ENCODE peak calls at places on chromosomes 1 and 21, in four cellular contexts. One of them, this sample, is unnamed.

GRCh38 chr1:205950280-205950679 is 7.0 kb upstream of the SLC26A9 start:
- DNase-seq in astrocyte of the spinal cord: peak; percentile 65
- DNase-seq in heart right ventricle: peak; percentile 37
- DNase-seq in AG04450: no peak
- DNase-seq in this sample: no peak

GRCh38 chr1:182662121-182662890 is 22.1 kb downstream of the RGS8 start:
- DNase-seq in astrocyte of the spinal cord: no peak
- DNase-seq in heart right ventricle: no peak
- DNase-seq in AG04450: no peak
- DNase-seq in this sample: no peak

GRCh38 chr21:35046880-35047229 is 2.2 kb downstream of the RUNX1 start:
- DNase-seq in astrocyte of the spinal cord: no peak
- DNase-seq in heart right ventricle: peak; percentile 18
- DNase-seq in AG04450: no peak
- DNase-seq in this sample: no peak

GRCh38 chr1:145955436-145955835 is 2.4 kb downstream of the LIX1L start:
- DNase-seq in astrocyte of the spinal cord: peak; percentile 10
- DNase-seq in heart right ventricle: no peak
- DNase-seq in AG04450: no peak
- DNase-seq in this sample: no peak

GRCh38 chr1:243435824-243436223 is 180.0 kb downstream of the SDCCAG8 start:
- DNase-seq in astrocyte of the spinal cord: no peak
- DNase-seq in heart right ventricle: no peak
- DNase-seq in AG04450: no peak
- DNase-seq in this sample: no peak

GRCh38 chr1:81592263-81592662 is 208.5 kb upstream of the ADGRL2 start:
- DNase-seq in astrocyte of the spinal cord: no peak
- DNase-seq in heart right ventricle: no peak
- DNase-seq in AG04450: no peak
- DNase-seq in this sample: no peak

GRCh38 chr1:156815851-156816536 is 654 bp downstream of the SH2D2A start:
- DNase-seq in astrocyte of the spinal cord: no peak
- DNase-seq in heart right ventricle: no peak
- DNase-seq in AG04450: no peak
- DNase-seq in this sample: no peak

GRCh38 chr21:14206222-14206621 is 4.5 kb downstream of the LIPI start:
- DNase-seq in astrocyte of the spinal cord: no peak
- DNase-seq in heart right ventricle: no peak
- DNase-seq in AG04450: no peak
- DNase-seq in this sample: no peak

GRCh38 chr1:178055779-178056471 is 38.0 kb upstream of the RASAL2 start:
- DNase-seq in astrocyte of the spinal cord: no peak
- DNase-seq in heart right ventricle: no peak
- DNase-seq in AG04450: no peak
- DNase-seq in this sample: no peak

GRCh38 chr1:3307359-3307758 is 147.1 kb upstream of the ARHGEF16 start:
- DNase-seq in astrocyte of the spinal cord: no peak
- DNase-seq in heart right ventricle: no peak
- DNase-seq in AG04450: no peak
- DNase-seq in this sample: no peak

GRCh38 chr1:3306583-3307285 is 147.7 kb upstream of the ARHGEF16 start:
- DNase-seq in astrocyte of the spinal cord: peak; percentile 81
- DNase-seq in heart right ventricle: no peak
- DNase-seq in AG04450: peak; percentile 34
- DNase-seq in this sample: peak; percentile 54

GRCh38 chr1:3305156-3305555 is 149.3 kb upstream of the ARHGEF16 start:
- DNase-seq in astrocyte of the spinal cord: no peak
- DNase-seq in heart right ventricle: no peak
- DNase-seq in AG04450: no peak
- DNase-seq in this sample: no peak

GRCh38 chr1:3310718-3311400 is 143.6 kb upstream of the ARHGEF16 start:
- DNase-seq in astrocyte of the spinal cord: no peak
- DNase-seq in heart right ventricle: no peak
- DNase-seq in AG04450: no peak
- DNase-seq in this sample: no peak

DNA sequence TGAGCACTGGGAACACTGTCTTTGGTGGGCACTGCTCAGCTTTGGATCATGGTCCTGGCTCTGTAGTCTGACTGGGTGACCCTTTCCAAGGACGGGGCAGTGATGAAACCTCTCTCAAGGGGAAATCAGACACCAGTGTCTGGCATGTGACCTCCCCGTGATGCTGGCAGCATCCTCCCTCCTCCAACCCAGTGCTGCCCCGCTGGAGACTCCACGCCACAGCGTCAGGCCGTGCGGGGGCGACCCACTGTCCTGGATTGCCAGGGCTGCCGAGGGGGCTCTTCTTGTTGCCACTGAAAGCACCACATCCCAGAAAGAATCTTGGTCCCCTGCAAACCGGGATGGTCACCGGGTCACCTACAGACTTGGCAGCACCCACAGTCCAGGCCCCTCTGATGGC is 146.4 kb upstream of the ARHGEF16 start:
- DNase-seq in astrocyte of the spinal cord: no peak
- DNase-seq in heart right ventricle: no peak
- DNase-seq in AG04450: no peak
- DNase-seq in this sample: no peak
- TF ChIP-seq CTCF in astrocyte of the spinal cord: no peak
- TF ChIP-seq CTCF in heart right ventricle: no peak
- TF ChIP-seq CTCF in AG04450: no peak
- TF ChIP-seq CTCF in this sample: no peak

DNA sequence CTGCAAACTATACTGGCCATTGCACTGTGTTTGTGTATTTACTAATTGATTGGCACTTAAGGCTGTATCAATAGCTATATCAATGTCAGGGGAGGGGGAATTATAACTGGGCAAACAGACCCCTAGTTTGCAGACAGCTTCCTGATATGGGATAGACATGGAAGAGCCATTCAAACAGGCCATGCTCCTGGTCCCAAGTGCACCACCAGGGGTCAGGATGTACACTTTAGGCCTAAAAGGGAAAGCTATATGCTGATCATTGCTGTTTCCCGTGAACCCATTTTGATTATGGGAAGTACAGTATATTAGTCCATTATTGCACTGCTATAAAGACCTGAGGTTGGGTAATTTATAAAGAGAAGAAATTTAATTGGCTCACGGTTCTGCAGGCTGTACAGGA is 125.0 kb upstream of the BACE2 start:
- DNase-seq in astrocyte of the spinal cord: no peak
- DNase-seq in heart right ventricle: no peak
- DNase-seq in AG04450: no peak
- DNase-seq in this sample: no peak
- TF ChIP-seq CTCF in astrocyte of the spinal cord: no peak
- TF ChIP-seq CTCF in heart right ventricle: no peak
- TF ChIP-seq CTCF in AG04450: no peak
- TF ChIP-seq CTCF in this sample: no peak

GRCh38 chr1:32539584-32540571 is 651 bp downstream of the ZBTB8A start:
- DNase-seq in astrocyte of the spinal cord: peak; percentile 43
- DNase-seq in heart right ventricle: peak; percentile 38
- DNase-seq in AG04450: no peak
- DNase-seq in this sample: no peak

GRCh38 chr1:32536764-32537163 is 2.5 kb upstream of the ZBTB8A start:
- DNase-seq in astrocyte of the spinal cord: no peak
- DNase-seq in heart right ventricle: no peak
- DNase-seq in AG04450: no peak
- DNase-seq in this sample: no peak

GRCh38 chr1:32541064-32541566 is 1.9 kb downstream of the ZBTB8A start:
- DNase-seq in astrocyte of the spinal cord: no peak
- DNase-seq in heart right ventricle: no peak
- DNase-seq in AG04450: no peak
- DNase-seq in this sample: no peak

GRCh38 chr1:32540589-32540988 is 1.4 kb downstream of the ZBTB8A start:
- DNase-seq in astrocyte of the spinal cord: no peak
- DNase-seq in heart right ventricle: no peak
- DNase-seq in AG04450: no peak
- DNase-seq in this sample: no peak

DNA sequence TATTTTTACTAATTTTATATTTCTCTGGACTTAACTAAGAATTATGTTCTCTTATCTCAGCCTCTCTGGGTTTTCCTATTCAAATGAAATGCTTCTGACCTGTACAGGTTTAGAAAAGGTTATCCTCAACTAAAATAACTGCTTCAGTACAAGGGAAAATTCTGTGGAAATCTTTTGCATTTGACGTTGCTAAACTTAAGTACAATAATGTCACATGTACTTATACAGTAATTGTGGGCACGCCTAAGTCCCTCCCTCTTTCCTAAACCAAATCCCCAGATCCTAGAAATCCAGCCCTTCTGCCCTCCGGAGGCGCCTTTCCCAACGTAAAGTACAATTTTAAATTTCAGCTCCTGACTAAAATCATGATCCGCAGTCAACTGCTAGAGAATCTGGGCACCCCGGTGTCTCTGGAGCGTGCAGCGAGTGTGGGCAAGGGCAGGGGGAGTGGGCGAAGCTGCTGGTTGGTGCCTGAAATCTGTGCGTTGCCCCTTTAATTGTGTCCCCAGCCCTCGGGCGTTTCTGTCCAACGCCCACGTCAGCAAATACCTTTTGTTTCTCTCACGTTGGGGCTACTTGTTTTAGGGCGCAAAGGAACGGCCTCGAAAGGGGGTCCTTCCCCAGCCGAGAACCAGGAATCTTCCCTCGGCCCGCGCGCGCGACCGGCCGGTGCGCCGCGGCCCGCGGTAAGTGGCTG is at the start of gene ZBTB8A:
- DNase-seq in astrocyte of the spinal cord: peak; percentile 66
- DNase-seq in heart right ventricle: peak; percentile 19
- DNase-seq in AG04450: no peak
- DNase-seq in this sample: peak; percentile 28
- TF ChIP-seq CTCF in astrocyte of the spinal cord: no peak
- TF ChIP-seq CTCF in heart right ventricle: no peak
- TF ChIP-seq CTCF in AG04450: no peak
- TF ChIP-seq CTCF in this sample: no peak

GRCh38 chr1:87132664-87133000 is 196.0 kb upstream of the LMO4 start:
- DNase-seq in astrocyte of the spinal cord: no peak
- DNase-seq in heart right ventricle: no peak
- DNase-seq in AG04450: no peak
- DNase-seq in this sample: no peak

GRCh38 chr1:87134061-87134460 is 194.6 kb upstream of the LMO4 start:
- DNase-seq in astrocyte of the spinal cord: no peak
- DNase-seq in heart right ventricle: no peak
- DNase-seq in AG04450: no peak
- DNase-seq in this sample: no peak

GRCh38 chr1:87130437-87130836 is 198.2 kb upstream of the LMO4 start:
- DNase-seq in astrocyte of the spinal cord: no peak
- DNase-seq in heart right ventricle: no peak
- DNase-seq in AG04450: no peak
- DNase-seq in this sample: no peak

GRCh38 chr1:87129606-87130005 is 199.1 kb upstream of the LMO4 start:
- DNase-seq in astrocyte of the spinal cord: no peak
- DNase-seq in heart right ventricle: peak; percentile 29
- DNase-seq in AG04450: no peak
- DNase-seq in this sample: no peak

DNA sequence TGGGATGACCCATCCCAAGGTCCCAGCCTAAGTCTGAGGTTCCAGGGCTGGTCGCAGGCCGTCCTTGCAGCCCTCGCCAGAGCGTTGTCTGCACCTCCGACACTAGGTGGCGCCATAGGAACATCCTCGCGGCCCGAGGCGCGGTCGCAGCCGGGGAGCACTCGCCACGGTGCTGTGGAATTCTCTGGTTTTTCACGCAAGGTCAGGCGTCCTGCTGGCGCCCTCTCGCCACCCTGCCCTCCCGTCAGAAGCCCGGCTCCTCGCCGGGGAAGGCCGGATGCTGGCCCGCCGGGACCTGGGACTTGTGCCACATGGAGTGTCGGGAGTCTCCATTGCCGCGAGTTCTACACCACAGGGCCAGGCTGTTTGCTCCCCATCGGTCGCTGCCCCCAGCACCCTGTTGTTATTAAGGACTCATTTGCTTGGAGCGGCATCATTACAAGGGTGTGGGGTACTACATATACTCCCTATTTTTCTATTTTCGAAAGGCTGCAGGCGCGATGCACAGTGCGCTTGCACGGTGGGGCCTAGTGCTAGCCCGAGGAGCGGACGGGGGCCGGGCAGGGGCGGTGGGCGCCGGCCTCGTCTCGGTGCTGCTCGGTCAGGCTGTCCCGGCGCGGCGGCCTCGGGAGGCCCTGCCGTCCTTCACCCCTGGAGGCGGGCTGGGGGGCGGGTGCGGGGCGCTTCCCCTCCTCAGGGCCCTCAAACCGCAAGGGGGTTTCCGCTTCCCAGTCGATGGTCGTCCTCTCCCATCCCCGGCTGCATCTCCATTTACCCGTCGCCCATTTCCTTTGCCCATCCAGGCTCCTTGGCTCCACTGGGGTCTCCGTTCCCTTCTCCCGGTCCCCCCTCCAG is 196.6 kb upstream of the LMO4 start:
- DNase-seq in astrocyte of the spinal cord: peak; percentile 79
- DNase-seq in heart right ventricle: peak; percentile 81
- DNase-seq in AG04450: no peak
- DNase-seq in this sample: no peak
- TF ChIP-seq CTCF in astrocyte of the spinal cord: peak; percentile 90
- TF ChIP-seq CTCF in heart right ventricle: peak; percentile 94
- TF ChIP-seq CTCF in AG04450: peak; percentile 93
- TF ChIP-seq CTCF in this sample: peak; percentile 93

DNA sequence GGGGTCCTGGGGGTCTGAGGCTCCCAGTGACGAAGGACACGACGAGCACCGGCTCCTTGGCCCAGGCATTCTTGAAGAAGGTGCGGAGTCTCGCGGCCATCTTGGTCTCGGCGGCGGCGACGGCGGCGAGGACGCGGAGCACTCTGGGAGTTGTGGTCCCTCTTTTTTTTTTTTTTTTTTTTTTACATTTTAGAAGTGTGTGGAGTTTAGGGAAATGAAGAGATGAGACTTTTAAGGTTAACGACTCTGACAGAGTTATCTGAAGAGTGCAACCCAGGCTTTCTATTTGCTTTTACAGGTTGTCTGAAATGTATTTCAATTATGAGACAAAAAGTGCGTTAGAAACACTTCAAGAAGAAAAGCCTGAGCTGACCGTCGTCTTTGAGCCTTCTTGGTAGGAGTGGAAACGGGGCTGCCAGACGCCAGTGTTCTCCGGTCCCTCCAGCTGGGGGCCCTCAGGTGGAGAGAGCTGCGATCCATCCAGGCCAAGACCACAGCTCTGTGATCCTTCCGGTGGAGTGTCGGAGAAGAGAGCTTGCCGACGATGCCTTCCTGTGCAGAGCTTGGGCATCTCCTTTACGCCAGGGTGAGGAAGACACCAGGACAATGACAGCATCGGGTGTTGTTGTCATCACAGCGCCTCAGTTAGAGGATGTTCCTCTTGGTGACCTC is 9.7 kb downstream of the OR2B11 start:
- DNase-seq in astrocyte of the spinal cord: peak; percentile 75
- DNase-seq in heart right ventricle: peak; percentile 71
- DNase-seq in AG04450: no peak
- DNase-seq in this sample: peak; percentile 12
- TF ChIP-seq CTCF in astrocyte of the spinal cord: no peak
- TF ChIP-seq CTCF in heart right ventricle: no peak
- TF ChIP-seq CTCF in AG04450: no peak
- TF ChIP-seq CTCF in this sample: no peak